ENCODE peak calls at places on chromosomes 6 and 20, in five cellular contexts. Y, I, B, S and U are unnamed samples.

GRCh38 chr6:105753184-105754097 is 332.7 kb upstream of the PRDM1 start:
- DNase-seq in Y (no peak), I (no peak), B (no peak), S (no peak), U (no peak)

GRCh38 chr20:12927489-12927888 is 81.3 kb upstream of the SPTLC3 start:
- DNase-seq in Y (no peak), I (no peak), B (peak), S (no peak), U (no peak)

GRCh38 chr20:53621482-53622246 is 28.0 kb upstream of the ZNF217 start:
- DNase-seq in Y (peak), I (peak), B (peak), S (peak), U (peak)

GRCh38 chr6:124970243-124970642 is 8.0 kb downstream of the RNF217 start:
- DNase-seq in Y (no peak), I (no peak), B (peak), S (no peak), U (no peak)

GRCh38 chr6:12297363-12298016 is 7.3 kb downstream of the EDN1 start:
- DNase-seq in Y (no peak), I (no peak), B (no peak), S (no peak), U (peak)

GRCh38 chr6:5025911-5026819 is 22.3 kb upstream of the RPP40 start:
- DNase-seq in Y (no peak), I (peak), B (peak), S (peak), U (peak)

GRCh38 chr20:14234666-14235295 is 102.6 kb downstream of the FLRT3 start:
- DNase-seq in Y (no peak), I (no peak), B (peak), S (no peak), U (no peak)

GRCh38 chr6:36334832-36335459 is 1.7 kb downstream of the BNIP5 start:
- DNase-seq in Y (no peak), I (peak), B (no peak), S (no peak), U (peak)

GRCh38 chr6:14799928-14800327 is 445.9 kb upstream of the JARID2 start:
- DNase-seq in Y (peak), I (peak), B (peak), S (peak), U (peak)

GRCh38 chr6:131212024-131212423 is 76.8 kb downstream of the AKAP7 start:
- DNase-seq in Y (no peak), I (no peak), B (peak), S (no peak), U (no peak)

GRCh38 chr20:58839474-58839874 is 11.2 kb downstream of the GNAS-AS1 start:
- DNase-seq in Y (peak), I (peak), B (peak), S (peak), U (peak)

GRCh38 chr6:88166901-88167624 is 916 bp upstream of the CNR1 start:
- DNase-seq in Y (peak), I (peak), B (no peak), S (no peak), U (no peak)

GRCh38 chr6:11043961-11044711 is at the start of gene ELOVL2:
- DNase-seq in Y (peak), I (peak), B (peak), S (peak), U (peak)

GRCh38 chr6:128310061-128310460 is 210.3 kb downstream of the PTPRK start:
- DNase-seq in Y (no peak), I (no peak), B (peak), S (no peak), U (no peak)

GRCh38 chr6:116543149-116543548 is 2.3 kb downstream of the TRAPPC3L start:
- DNase-seq in Y (no peak), I (no peak), B (no peak), S (no peak), U (no peak)

GRCh38 chr6:47473791-47474351 is 3.7 kb upstream of the CD2AP start:
- DNase-seq in Y (no peak), I (no peak), B (no peak), S (no peak), U (no peak)

GRCh38 chr6:40755749-40756452 is 168.7 kb upstream of the LRFN2 start:
- DNase-seq in Y (no peak), I (peak), B (peak), S (no peak), U (no peak)

GRCh38 chr6:103273048-103273447 is 1586.7 kb downstream of the HACE1 start:
- DNase-seq in Y (no peak), I (peak), B (peak), S (no peak), U (peak)

GRCh38 chr6:156718647-156719394 is 58.4 kb upstream of the ARID1B start:
- DNase-seq in Y (no peak), I (peak), B (peak), S (peak), U (peak)

GRCh38 chr6:33851959-33852358 is 48.2 kb upstream of the MLN start:
- DNase-seq in Y (peak), I (peak), B (peak), S (no peak), U (peak)

GRCh38 chr6:40722553-40723258 is 135.5 kb upstream of the LRFN2 start:
- DNase-seq in Y (no peak), I (peak), B (peak), S (no peak), U (peak)

GRCh38 chr20:16048881-16049280 is 524.4 kb downstream of the KIF16B start:
- DNase-seq in Y (no peak), I (no peak), B (no peak), S (no peak), U (no peak)

GRCh38 chr6:63963756-63964315 is 328.2 kb downstream of the PHF3 start:
- DNase-seq in Y (no peak), I (no peak), B (no peak), S (no peak), U (no peak)

GRCh38 chr6:47235964-47236760 is 73.5 kb downstream of the TNFRSF21 start:
- DNase-seq in Y (peak), I (peak), B (no peak), S (peak), U (no peak)

GRCh38 chr6:133648576-133648975 is 240.3 kb upstream of the TCF21 start:
- DNase-seq in Y (no peak), I (no peak), B (peak), S (no peak), U (no peak)

GRCh38 chr6:138234363-138234762 is 16.1 kb upstream of the PBOV1 start:
- DNase-seq in Y (no peak), I (no peak), B (no peak), S (no peak), U (no peak)

GRCh38 chr20:23011008-23011721 is 23.9 kb upstream of the SSTR4 start:
- DNase-seq in Y (no peak), I (no peak), B (no peak), S (no peak), U (no peak)

GRCh38 chr6:142417331-142417750 is 115.5 kb downstream of the ADGRG6 start:
- DNase-seq in Y (no peak), I (no peak), B (peak), S (no peak), U (no peak)